ENCODE peak calls at places on chromosomes 5 and 9, in eight cellular contexts. N is fibroblast of lung, B is cardiac muscle cell, S is brain microvascular endothelial cell, J is stomach, Q is adrenal gland, G is upper lobe of left lung, C is neural progenitor cell. K is an unnamed sample.
A peak's percentile ranks its signal among the peaks of the same experiment; 100 is the strongest.

GRCh38 chr5:134507495-134507894 is 18.0 kb upstream of the JADE2 start:
- DNase-seq in N (no peak), B (no peak), S (no peak), J (no peak), Q (no peak), G (no peak), C (no peak), K (no peak)

GRCh38 chr9:81183763-81184162 is 505.6 kb downstream of the TLE1 start:
- DNase-seq in N (peak; percentile 94), B (no peak), S (peak; percentile 29), J (no peak), Q (no peak), G (no peak), C (no peak), K (no peak)

GRCh38 chr5:149756354-149756753 is 26.2 kb downstream of the PPARGC1B start:
- DNase-seq in N (no peak), B (no peak), S (no peak), J (no peak), Q (no peak), G (no peak), C (no peak), K (no peak)

GRCh38 chr9:78521680-78522079 is 224.8 kb downstream of the PSAT1 start:
- DNase-seq in N (no peak), B (no peak), S (no peak), J (no peak), Q (no peak), G (no peak), C (no peak), K (no peak)

GRCh38 chr9:90169490-90169889 is 473.1 kb downstream of the DIRAS2 start:
- DNase-seq in N (no peak), B (peak; percentile 17), S (no peak), J (no peak), Q (no peak), G (no peak), C (no peak), K (no peak)

GRCh38 chr5:143896981-143897380 is 85.0 kb downstream of the HMHB1 start:
- DNase-seq in N (peak; percentile 65), B (no peak), S (peak; percentile 77), J (no peak), Q (no peak), G (no peak), C (no peak), K (no peak)

GRCh38 chr5:157855404-157855994 is 3.4 kb downstream of the CLINT1 start:
- DNase-seq in N (peak; percentile 61), B (peak; percentile 69), S (peak; percentile 58), J (peak; percentile 60), Q (peak; percentile 41), G (no peak), C (peak; percentile 73), K (peak; percentile 69)

GRCh38 chr5:68490401-68490800 is 274.8 kb downstream of the PIK3R1 start:
- DNase-seq in N (no peak), B (no peak), S (no peak), J (no peak), Q (no peak), G (no peak), C (no peak), K (no peak)

GRCh38 chr5:179261301-179262125 is 83.7 kb downstream of the ADAMTS2 start:
- DNase-seq in N (no peak), B (peak; percentile 80), S (no peak), J (peak; percentile 17), Q (peak; percentile 7), G (peak; percentile 73), C (peak; percentile 90), K (no peak)
- TF ChIP-seq CTCF in N (peak; percentile 53), B (peak; percentile 32), S (peak; percentile 67), J (no peak), Q (no peak), G (no peak), C (peak; percentile 71), K (peak; percentile 37)

DNA sequence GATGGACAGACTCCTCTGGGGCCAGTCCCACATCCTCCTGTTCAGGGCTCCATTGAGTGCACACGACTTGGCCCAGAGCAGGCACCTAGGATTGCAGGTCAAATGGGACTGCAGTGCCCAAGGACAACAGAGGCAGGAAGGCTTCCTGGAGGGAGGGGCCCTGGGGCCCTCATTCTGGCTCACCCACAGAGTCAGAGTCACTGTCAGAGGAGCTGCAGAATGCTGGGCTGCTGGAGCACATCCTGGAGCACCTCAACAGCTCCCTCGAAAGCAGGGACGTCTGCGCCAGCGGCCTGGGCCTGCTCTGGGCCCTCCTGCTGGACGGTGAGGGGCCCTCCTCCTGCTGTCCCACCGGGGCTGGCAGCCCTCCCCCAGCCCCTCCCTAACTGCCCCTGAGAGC is 15.1 kb downstream of the REXO4 start:
- DNase-seq in N (no peak), B (no peak), S (no peak), J (no peak), Q (no peak), G (no peak), C (no peak), K (no peak)
- H3K27ac ChIP-seq in N (no peak overlapping the region), B (no peak overlapping the region), S (no peak overlapping the region), J (no peak overlapping the region), Q (no peak overlapping the region), G (no peak overlapping the region), C (no peak overlapping the region), K (no peak overlapping the region)

GRCh38 chr5:160805376-160805775 is 46.6 kb downstream of the ATP10B start:
- DNase-seq in N (no peak), B (no peak), S (no peak), J (no peak), Q (no peak), G (peak; percentile 4), C (no peak), K (no peak)

GRCh38 chr5:160799160-160799559 is 52.9 kb downstream of the ATP10B start:
- DNase-seq in N (no peak), B (no peak), S (no peak), J (no peak), Q (no peak), G (no peak), C (no peak), K (no peak)

GRCh38 chr5:160797020-160797419 is 55.0 kb downstream of the ATP10B start:
- DNase-seq in N (no peak), B (no peak), S (no peak), J (no peak), Q (no peak), G (no peak), C (no peak), K (no peak)

GRCh38 chr5:160800375-160800774 is 51.6 kb downstream of the ATP10B start:
- DNase-seq in N (no peak), B (no peak), S (no peak), J (no peak), Q (no peak), G (no peak), C (no peak), K (no peak)

GRCh38 chr5:160802567-160802966 is 49.4 kb downstream of the ATP10B start:
- DNase-seq in N (no peak), B (peak; percentile 38), S (no peak), J (no peak), Q (no peak), G (no peak), C (peak; percentile 39), K (no peak)
- TF ChIP-seq CTCF in N (no peak), B (no peak), S (no peak), J (no peak), Q (no peak), G (no peak), C (peak; percentile 42), K (no peak)

GRCh38 chr5:88888799-88889164 is 5.8 kb upstream of the MEF2C start:
- DNase-seq in N (no peak), B (no peak), S (no peak), J (no peak), Q (no peak), G (no peak), C (no peak), K (no peak)

GRCh38 chr5:88886252-88886651 is 3.3 kb upstream of the MEF2C start:
- DNase-seq in N (no peak), B (no peak), S (no peak), J (no peak), Q (no peak), G (no peak), C (no peak), K (no peak)

GRCh38 chr5:88885043-88885442 is 2.1 kb upstream of the MEF2C start:
- DNase-seq in N (no peak), B (no peak), S (no peak), J (no peak), Q (no peak), G (no peak), C (no peak), K (no peak)

GRCh38 chr5:88888291-88888690 is 5.3 kb upstream of the MEF2C start:
- DNase-seq in N (no peak), B (no peak), S (no peak), J (no peak), Q (no peak), G (no peak), C (no peak), K (no peak)

GRCh38 chr5:88886756-88887741 is 4.1 kb upstream of the MEF2C start:
- DNase-seq in N (peak; percentile 15), B (no peak), S (no peak), J (no peak), Q (no peak), G (no peak), C (no peak), K (no peak)
- H3K27ac ChIP-seq in N (no peak overlapping the region), B (peak overlapping the region; percentile 24), S (peak overlapping the region; percentile 28), J (peak overlapping the region; percentile 91), Q (peak overlapping the region; percentile 23), G (peak overlapping the region; percentile 47), C (no peak overlapping the region), K (no peak overlapping the region)

GRCh38 chr5:124022966-124023365 is 511.0 kb downstream of the CSNK1G3 start:
- DNase-seq in N (no peak), B (no peak), S (no peak), J (no peak), Q (no peak), G (no peak), C (no peak), K (no peak)

GRCh38 chr5:124025306-124025705 is 513.3 kb downstream of the CSNK1G3 start:
- DNase-seq in N (no peak), B (no peak), S (no peak), J (no peak), Q (no peak), G (no peak), C (peak; percentile 32), K (no peak)

GRCh38 chr5:124021066-124021641 is 509.2 kb downstream of the CSNK1G3 start:
- DNase-seq in N (no peak), B (no peak), S (no peak), J (no peak), Q (no peak), G (no peak), C (no peak), K (no peak)
- TF ChIP-seq CTCF in N (no peak), B (no peak), S (peak; percentile 11), J (no peak), Q (no peak), G (no peak), C (no peak), K (no peak)

K was measured in A673.